ENCODE peak calls at places on chromosomes 1 and 21, in six cellular contexts. Z is epithelial cell of esophagus, X is cardiac muscle cell, E is body of pancreas, U is AG04449, L is tibial artery. I is an unnamed sample.

GRCh38 chr1:93448983-93449805 is 1.3 kb downstream of the FNBP1L start:
- DNase-seq in Z (peak), X (peak), E (peak), U (no peak), L (no peak), I (peak)

GRCh38 chr1:205382561-205382960 is 25.8 kb upstream of the KLHDC8A start:
- DNase-seq in Z (no peak), X (no peak), E (no peak), U (no peak), L (no peak), I (no peak)

GRCh38 chr1:63731117-63732043 is 42.4 kb upstream of the ROR1 start:
- DNase-seq in Z (peak), X (no peak), E (peak), U (peak), L (peak), I (no peak)

GRCh38 chr1:114208106-114208505 is 54.4 kb upstream of the SYT6 start:
- DNase-seq in Z (no peak), X (no peak), E (no peak), U (no peak), L (no peak), I (no peak)

GRCh38 chr1:6424000-6424565 is 493 bp upstream of the ESPN start:
- DNase-seq in Z (no peak), X (no peak), E (no peak), U (no peak), L (no peak), I (peak)

GRCh38 chr1:60066001-60066400 is 7.6 kb downstream of the C1orf87 start:
- DNase-seq in Z (peak), X (no peak), E (no peak), U (peak), L (no peak), I (no peak)

GRCh38 chr1:67937651-67938050 is 104.4 kb upstream of the GNG12 start:
- DNase-seq in Z (no peak), X (no peak), E (no peak), U (no peak), L (no peak), I (no peak)

GRCh38 chr1:40315239-40315794 is 1.8 kb downstream of the COL9A2 start:
- DNase-seq in Z (peak), X (peak), E (peak), U (peak), L (peak), I (peak)

GRCh38 chr1:9615316-9616063 is 26.8 kb downstream of the TMEM201 start:
- DNase-seq in Z (peak), X (peak), E (peak), U (no peak), L (no peak), I (peak)

GRCh38 chr1:112923234-112923955 is 32.6 kb downstream of the SLC16A1 start:
- DNase-seq in Z (no peak), X (no peak), E (no peak), U (no peak), L (no peak), I (no peak)

GRCh38 chr1:80212958-80213357 is 1206.4 kb upstream of the ADGRL4 start:
- DNase-seq in Z (no peak), X (no peak), E (no peak), U (no peak), L (no peak), I (no peak)

GRCh38 chr1:88685239-88685604 is 1.1 kb downstream of the PKN2 start:
- DNase-seq in Z (peak), X (no peak), E (no peak), U (no peak), L (no peak), I (no peak)

GRCh38 chr1:89962024-89962741 is 32.7 kb upstream of the ZNF326 start:
- DNase-seq in Z (no peak), X (no peak), E (no peak), U (no peak), L (no peak), I (no peak)

GRCh38 chr1:24932284-24932683 is 2.2 kb upstream of the RUNX3 start:
- DNase-seq in Z (peak), X (peak), E (no peak), U (no peak), L (no peak), I (peak)

GRCh38 chr21:33348728-33349127 is 24.0 kb downstream of the IFNAR1 start:
- DNase-seq in Z (no peak), X (no peak), E (no peak), U (no peak), L (no peak), I (no peak)

GRCh38 chr1:43048601-43049011 is 89.9 kb upstream of the SLC2A1 start:
- DNase-seq in Z (peak), X (no peak), E (no peak), U (no peak), L (no peak), I (no peak)

GRCh38 chr1:7278045-7278444 is 492.8 kb downstream of the CAMTA1 start:
- DNase-seq in Z (no peak), X (no peak), E (no peak), U (no peak), L (no peak), I (no peak)

GRCh38 chr1:36322786-36323635 is 434 bp downstream of the EVA1B start:
- DNase-seq in Z (no peak), X (no peak), E (peak), U (no peak), L (peak), I (peak)

GRCh38 chr1:219792337-219793021 is 135.9 kb downstream of the SLC30A10 start:
- DNase-seq in Z (peak), X (peak), E (no peak), U (peak), L (no peak), I (no peak)

GRCh38 chr1:242240691-242241090 is 241.8 kb upstream of the MAP1LC3C start:
- DNase-seq in Z (no peak), X (no peak), E (no peak), U (no peak), L (no peak), I (no peak)

GRCh38 chr1:41795205-41795762 is 123.4 kb downstream of the HIVEP3 start:
- DNase-seq in Z (peak), X (peak), E (no peak), U (no peak), L (no peak), I (no peak)

GRCh38 chr1:168317309-168317708 is 36.6 kb downstream of the TBX19 start:
- DNase-seq in Z (no peak), X (no peak), E (no peak), U (no peak), L (no peak), I (no peak)

GRCh38 chr21:33386222-33386784 is 16.9 kb upstream of the IFNGR2 start:
- DNase-seq in Z (peak), X (peak), E (no peak), U (no peak), L (no peak), I (no peak)

GRCh38 chr1:53653631-53654030 is 85.3 kb downstream of the GLIS1 start:
- DNase-seq in Z (no peak), X (no peak), E (no peak), U (no peak), L (peak), I (no peak)

GRCh38 chr1:25917996-25918395 is 11.8 kb upstream of the STMN1 start:
- DNase-seq in Z (no peak), X (peak), E (no peak), U (no peak), L (no peak), I (no peak)

GRCh38 chr1:223508819-223509218 is 115.6 kb downstream of the CCDC185 start:
- DNase-seq in Z (no peak), X (no peak), E (no peak), U (no peak), L (peak), I (no peak)

GRCh38 chr1:201896951-201897391 is 8.3 kb downstream of the SHISA4 start:
- DNase-seq in Z (peak), X (no peak), E (no peak), U (no peak), L (peak), I (no peak)

GRCh38 chr1:171127481-171127880 is 36.8 kb downstream of the FMO3 start:
- DNase-seq in Z (peak), X (no peak), E (no peak), U (no peak), L (no peak), I (no peak)

GRCh38 chr1:227838181-227838580 is 22.7 kb downstream of the PRSS38 start:
- DNase-seq in Z (no peak), X (no peak), E (no peak), U (no peak), L (no peak), I (no peak)

GRCh38 chr1:31815307-31815645 is 546 bp downstream of the SPOCD1 start:
- DNase-seq in Z (no peak), X (no peak), E (no peak), U (no peak), L (no peak), I (no peak)

GRCh38 chr1:185244015-185244747 is 72.9 kb downstream of the IVNS1ABP start:
- DNase-seq in Z (peak), X (no peak), E (no peak), U (peak), L (no peak), I (no peak)

GRCh38 chr1:39435597-39435996 is 55.8 kb upstream of the BMP8A start:
- DNase-seq in Z (no peak), X (no peak), E (no peak), U (no peak), L (no peak), I (no peak)

GRCh38 chr1:174690266-174690665 is 242.5 kb downstream of the GPR52 start:
- DNase-seq in Z (no peak), X (no peak), E (no peak), U (no peak), L (no peak), I (no peak)

GRCh38 chr1:14954210-14954609 is 199.3 kb upstream of the TMEM51 start:
- DNase-seq in Z (peak), X (no peak), E (no peak), U (no peak), L (no peak), I (no peak)

GRCh38 chr1:77370588-77371306 is 88.9 kb downstream of the AK5 start:
- DNase-seq in Z (peak), X (no peak), E (no peak), U (peak), L (no peak), I (no peak)

GRCh38 chr1:87333692-87334347 is 5.1 kb downstream of the LMO4 start:
- DNase-seq in Z (peak), X (no peak), E (no peak), U (no peak), L (no peak), I (peak)

GRCh38 chr1:241499910-241500309 is 19.6 kb downstream of the FH start:
- DNase-seq in Z (peak), X (peak), E (no peak), U (no peak), L (no peak), I (no peak)

GRCh38 chr1:91221017-91221416 is 183.6 kb downstream of the HFM1 start:
- DNase-seq in Z (no peak), X (no peak), E (no peak), U (no peak), L (no peak), I (no peak)

DNA sequence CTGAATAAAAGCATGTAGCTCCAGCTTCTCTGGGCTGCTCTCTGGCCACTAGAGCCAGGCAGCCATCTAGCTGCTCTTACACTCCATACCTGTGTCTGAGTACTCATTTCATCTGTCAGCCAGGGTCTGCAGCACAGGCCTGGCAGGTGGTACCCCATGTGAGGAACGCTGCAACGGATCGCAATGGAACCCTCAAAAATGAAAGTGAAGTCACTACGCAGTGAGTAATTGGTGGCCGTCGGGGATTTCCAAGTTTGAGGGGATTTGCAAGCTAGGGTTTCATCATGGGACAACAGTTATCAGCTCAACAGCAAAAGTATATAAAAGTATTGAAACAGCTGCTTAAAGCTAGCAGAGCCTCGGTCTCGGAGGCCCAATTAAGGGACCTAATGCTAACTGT is 186.7 kb downstream of the HFM1 start:
- DNase-seq in Z (no peak), X (no peak), E (no peak), U (no peak), L (no peak), I (no peak)
- TF ChIP-seq CTCF in Z (no peak), X (no peak), E (no peak), U (no peak), L (no peak), I (no peak)

GRCh38 chr1:181504294-181505115 is 21.2 kb downstream of the CACNA1E start:
- DNase-seq in Z (no peak), X (peak), E (no peak), U (no peak), L (no peak), I (peak)
- TF ChIP-seq CTCF in Z (no peak), X (peak), E (no peak), U (peak), L (no peak), I (peak)

GRCh38 chr1:229710746-229711145 is 84.7 kb downstream of the URB2 start:
- DNase-seq in Z (no peak), X (no peak), E (no peak), U (no peak), L (no peak), I (no peak)
- TF ChIP-seq CTCF in Z (no peak), X (peak), E (no peak), U (no peak), L (no peak), I (no peak)

GRCh38 chr1:215992620-215993019 is 425.5 kb downstream of the KCTD3 start:
- DNase-seq in Z (peak), X (peak), E (no peak), U (no peak), L (no peak), I (peak)
- TF ChIP-seq CTCF in Z (peak), X (peak), E (peak), U (peak), L (no peak), I (peak)

GRCh38 chr1:182391028-182391361 is 595 bp downstream of the GLUL start:
- DNase-seq in Z (no peak), X (no peak), E (no peak), U (no peak), L (no peak), I (no peak)

GRCh38 chr1:182389619-182390047 is 2.0 kb downstream of the GLUL start:
- DNase-seq in Z (no peak), X (no peak), E (peak), U (no peak), L (peak), I (no peak)

GRCh38 chr1:182392045-182393028 is 747 bp upstream of the GLUL start:
- DNase-seq in Z (no peak), X (no peak), E (peak), U (no peak), L (peak), I (no peak)

GRCh38 chr1:182394055-182394775 is 2.6 kb upstream of the GLUL start:
- DNase-seq in Z (no peak), X (no peak), E (peak), U (no peak), L (no peak), I (no peak)

DNA sequence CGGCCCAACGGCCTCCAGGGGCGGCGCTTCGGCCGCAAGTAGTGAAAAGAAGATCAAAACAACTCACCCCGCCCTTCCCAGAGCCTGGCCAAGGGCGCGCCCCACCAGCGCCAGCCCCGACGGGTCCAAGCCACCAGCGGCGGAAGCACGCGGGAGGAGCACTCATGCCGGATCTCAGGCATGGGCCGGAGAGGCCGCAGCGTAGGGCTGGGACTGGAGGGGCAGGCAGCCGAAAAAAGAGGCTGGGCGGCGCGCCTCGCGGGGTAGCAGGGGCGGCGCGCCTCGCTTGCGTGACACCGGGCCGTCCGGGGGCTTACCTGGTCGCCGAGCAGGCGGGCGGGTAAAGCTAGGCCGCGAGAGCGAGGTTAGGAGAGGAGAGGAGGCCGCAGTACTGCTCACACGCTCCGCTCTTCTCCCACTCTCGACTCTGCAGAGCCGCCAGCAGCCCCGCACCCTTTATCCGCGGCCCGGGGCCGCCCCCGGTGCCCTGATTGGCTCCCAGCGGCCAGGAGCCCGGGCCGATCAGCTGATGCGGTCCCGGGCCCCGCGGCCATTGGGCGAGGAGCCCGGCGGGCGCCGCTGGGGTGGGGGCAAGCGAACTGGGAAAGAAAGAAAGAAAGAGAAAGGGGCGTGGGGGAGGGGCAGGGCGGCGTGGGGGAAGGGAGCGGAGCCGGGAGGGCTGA is at the start of gene GLUL:
- DNase-seq in Z (peak), X (peak), E (peak), U (peak), L (peak), I (peak)
- TF ChIP-seq CTCF in Z (no peak), X (no peak), E (peak), U (no peak), L (no peak), I (no peak)

GRCh38 chr1:116763787-116764465 is 9.7 kb downstream of the CD2 start:
- DNase-seq in Z (peak), X (peak), E (peak), U (no peak), L (no peak), I (no peak)
- TF ChIP-seq CTCF in Z (peak), X (peak), E (peak), U (peak), L (no peak), I (peak)

I was measured in GM13977.